ENCODE peak calls at places on chromosomes 2 and 18, in five cellular contexts. One of them, this sample, is unnamed.

GRCh38 chr2:215421859-215422461 is 13.9 kb downstream of the FN1 start:
- DNase-seq in nephron progenitor cell: no peak
- DNase-seq in astrocyte of the spinal cord: peak
- DNase-seq in prostate gland: no peak
- DNase-seq in ovary: no peak
- DNase-seq in this sample: no peak

GRCh38 chr2:6429210-6429986 is 436.3 kb downstream of the CMPK2 start:
- DNase-seq in astrocyte of the spinal cord: no peak
- DNase-seq in nephron progenitor cell: no peak
- DNase-seq in ovary: no peak
- DNase-seq in prostate gland: no peak
- DNase-seq in this sample: no peak

GRCh38 chr18:35457140-35457704 is 40.5 kb downstream of the INO80C start:
- DNase-seq in nephron progenitor cell: no peak
- DNase-seq in astrocyte of the spinal cord: no peak
- DNase-seq in ovary: no peak
- DNase-seq in prostate gland: no peak
- DNase-seq in this sample: no peak

GRCh38 chr2:220966636-220967035 is 605.5 kb downstream of the EPHA4 start:
- DNase-seq in ovary: no peak
- DNase-seq in astrocyte of the spinal cord: peak
- DNase-seq in nephron progenitor cell: no peak
- DNase-seq in prostate gland: no peak
- DNase-seq in this sample: no peak

GRCh38 chr2:191666733-191667132 is 11.2 kb upstream of the NABP1 start:
- DNase-seq in ovary: no peak
- DNase-seq in prostate gland: no peak
- DNase-seq in nephron progenitor cell: no peak
- DNase-seq in astrocyte of the spinal cord: no peak
- DNase-seq in this sample: no peak

GRCh38 chr2:11662882-11663281 is 7.1 kb downstream of the NTSR2 start:
- DNase-seq in astrocyte of the spinal cord: no peak
- DNase-seq in ovary: no peak
- DNase-seq in nephron progenitor cell: no peak
- DNase-seq in prostate gland: no peak
- DNase-seq in this sample: no peak

GRCh38 chr2:128591841-128592822 is 273.5 kb upstream of the HS6ST1 start:
- DNase-seq in nephron progenitor cell: no peak
- DNase-seq in ovary: no peak
- DNase-seq in prostate gland: no peak
- DNase-seq in astrocyte of the spinal cord: no peak
- DNase-seq in this sample: no peak

GRCh38 chr2:30410217-30410616 is 36.8 kb upstream of the LCLAT1 start:
- DNase-seq in astrocyte of the spinal cord: peak
- DNase-seq in ovary: no peak
- DNase-seq in prostate gland: no peak
- DNase-seq in nephron progenitor cell: no peak
- DNase-seq in this sample: no peak